ENCODE peak calls at places on chromosomes 4 and X, in five cellular contexts. Q is NCI-H2107; H is stomach; Z is naive thymus-derived CD4-positive, alpha-beta T cell; V is cardiac fibroblast. T is an unnamed sample.
A peak's percentile ranks its signal among the peaks of the same experiment; 100 is the strongest.

GRCh38 chr4:168374772-168375523 is 56.4 kb upstream of the DDX60 start:
- DNase-seq in Q (no peak), Z (no peak), H (no peak), V (no peak), T (no peak)

GRCh38 chr4:71609159-71609558 is 174.7 kb downstream of the GC start:
- DNase-seq in Q (no peak), V (peak; percentile 19), Z (no peak), H (no peak), T (no peak)

GRCh38 chr4:184053476-184053875 is 148.4 kb downstream of the STOX2 start:
- DNase-seq in V (no peak), H (no peak), Z (no peak), Q (no peak), T (no peak)

GRCh38 chrX:63764946-63765345 is 20.1 kb downstream of the ARHGEF9 start:
- DNase-seq in Z (no peak), Q (no peak), V (no peak), H (no peak), T (no peak)

GRCh38 chrX:147898951-147899350 is 12.8 kb upstream of the FMR1 start:
- DNase-seq in V (no peak), Z (no peak), Q (no peak), H (no peak), T (no peak)

GRCh38 chr4:119646347-119647071 is 17.9 kb upstream of the PDE5A start:
- DNase-seq in Q (no peak), V (peak; percentile 60), H (no peak), Z (no peak), T (no peak)

GRCh38 chr4:127211377-127212268 is 421.1 kb upstream of the INTU start:
- DNase-seq in Q (no peak), Z (no peak), V (no peak), H (no peak), T (no peak)

GRCh38 chrX:130771230-130771629 is 131.8 kb downstream of the ENOX2 start:
- DNase-seq in H (no peak), Z (no peak), Q (no peak), V (no peak), T (no peak)

GRCh38 chr4:98648602-98649001 is 9.8 kb downstream of the TSPAN5 start:
- DNase-seq in H (no peak), Q (no peak), V (peak; percentile 65), Z (no peak), T (no peak)

GRCh38 chr4:99934891-99935290 is 11.5 kb downstream of the DNAJB14 start:
- DNase-seq in V (no peak), Q (no peak), Z (no peak), H (no peak), T (no peak)

GRCh38 chr4:151940926-151941617 is 180.3 kb upstream of the GATB start:
- DNase-seq in Q (no peak), H (no peak), Z (no peak), V (no peak), T (no peak)

GRCh38 chrX:20361081-20361889 is 94.6 kb upstream of the RPS6KA3 start:
- DNase-seq in Z (no peak), H (no peak), Q (no peak), V (peak; percentile 76), T (no peak)

GRCh38 chrX:43973249-43973672 is at the start of gene NDP:
- DNase-seq in H (no peak), Q (no peak), V (peak; percentile 4), Z (no peak), T (no peak)

GRCh38 chr4:147782087-147782781 is 50.3 kb downstream of the ARHGAP10 start:
- DNase-seq in H (no peak), Z (no peak), Q (no peak), V (peak; percentile 44), T (peak; percentile 38)

GRCh38 chr4:81429031-81429430 is 42.7 kb downstream of the RASGEF1B start:
- DNase-seq in H (no peak), Z (no peak), V (no peak), Q (no peak), T (no peak)

GRCh38 chr4:78345237-78345636 is 206.3 kb upstream of the ANXA3 start:
- DNase-seq in Q (no peak), V (no peak), Z (no peak), H (no peak), T (no peak)

GRCh38 chr4:134544303-134544761 is 342.7 kb upstream of the PABPC4L start:
- DNase-seq in H (no peak), V (peak; percentile 3), Q (peak; percentile 14), Z (no peak), T (no peak)

GRCh38 chr4:74293558-74293957 is 14.7 kb upstream of the EPGN start:
- DNase-seq in V (no peak), Z (no peak), H (no peak), Q (peak; percentile 1), T (no peak)

GRCh38 chrX:7147431-7147977 is at the start of gene STS:
- DNase-seq in Z (peak; percentile 5), H (peak; percentile 49), V (peak; percentile 3), Q (no peak), T (peak; percentile 41)

GRCh38 chrX:139179592-139179991 is 350.9 kb upstream of the F9 start:
- DNase-seq in Q (no peak), H (no peak), Z (no peak), V (no peak), T (no peak)

GRCh38 chr4:7046971-7047370 is 3.8 kb downstream of the TADA2B start:
- DNase-seq in H (no peak), V (no peak), Z (no peak), Q (no peak), T (no peak)

GRCh38 chrX:44306336-44306735 is 37.1 kb downstream of the EFHC2 start:
- DNase-seq in V (peak; percentile 8), Q (no peak), H (peak; percentile 37), Z (no peak), T (no peak)

GRCh38 chr4:108980455-108981239 is 217.8 kb upstream of the ETNPPL start:
- DNase-seq in H (no peak), Z (no peak), Q (no peak), V (no peak), T (no peak)

GRCh38 chr4:128796934-128797333 is 12.6 kb upstream of the JADE1 start:
- DNase-seq in Z (no peak), H (peak; percentile 36), Q (no peak), V (no peak), T (no peak)

GRCh38 chr4:87216469-87216868 is 3.9 kb downstream of the KLHL8 start:
- DNase-seq in V (no peak), H (no peak), Z (no peak), Q (no peak), T (no peak)

GRCh38 chr4:91064157-91064853 is 937.1 kb downstream of the CCSER1 start:
- DNase-seq in V (peak; percentile 67), Z (no peak), Q (peak; percentile 73), H (no peak), T (no peak)

GRCh38 chrX:15680401-15680800 is 15.8 kb upstream of the CLTRN start:
- DNase-seq in V (peak; percentile 34), H (no peak), Z (no peak), Q (no peak), T (no peak)

GRCh38 chr4:20101831-20102230 is 149.9 kb upstream of the SLIT2 start:
- DNase-seq in V (no peak), Z (no peak), Q (no peak), H (no peak), T (no peak)

GRCh38 chrX:131802836-131803626 is 220.1 kb upstream of the STK26 start:
- DNase-seq in Q (no peak), V (no peak), Z (peak; percentile 5), H (peak; percentile 78), T (peak; percentile 85)

GRCh38 chr4:31234494-31234893 is 514.3 kb downstream of the PCDH7 start:
- DNase-seq in H (no peak), Q (no peak), Z (no peak), V (no peak), T (no peak)

GRCh38 chr4:162523171-162523570 is 359.4 kb upstream of the FSTL5 start:
- DNase-seq in V (no peak), Z (no peak), Q (no peak), H (no peak), T (no peak)

GRCh38 chr4:128782076-128782715 is 27.3 kb upstream of the JADE1 start:
- DNase-seq in H (peak; percentile 46), Q (no peak), Z (peak; percentile 11), V (no peak), T (peak; percentile 47)

GRCh38 chrX:1649623-1650022 is 34.8 kb downstream of the ASMT start:
- DNase-seq in V (no peak), Q (no peak), H (no peak), Z (no peak), T (no peak)

GRCh38 chr4:126718161-126718560 is 914.6 kb upstream of the INTU start:
- DNase-seq in H (no peak), Z (no peak), Q (no peak), V (peak; percentile 17), T (no peak)

GRCh38 chr4:47686294-47686872 is 151.5 kb downstream of the CORIN start:
- DNase-seq in Q (no peak), Z (peak; percentile 24), H (peak; percentile 35), V (peak; percentile 50), T (peak; percentile 61)

GRCh38 chr4:84451546-84451945 is 47.5 kb downstream of the NKX6-1 start:
- DNase-seq in H (no peak), Z (no peak), V (peak; percentile 13), Q (no peak), T (no peak)

GRCh38 chr4:56613101-56613862 is 67.8 kb downstream of the HOPX start:
- DNase-seq in Z (no peak), V (peak; percentile 27), Q (no peak), H (no peak), T (no peak)

GRCh38 chr4:2045518-2045951 is 13.6 kb upstream of the NAT8L start:
- DNase-seq in H (no peak), V (no peak), Z (no peak), Q (no peak), T (no peak)